ENCODE peak calls at places on chromosome 22, in six cellular contexts. One of them, this sample, is unnamed.

GRCh38 chr22:17562906-17563870 is at the start of gene SLC25A18:
- DNase-seq in A549: no peak
- DNase-seq in SK-N-SH: no peak
- DNase-seq in H1: no peak
- DNase-seq in HepG2: peak
- DNase-seq in GM12878: no peak
- DNase-seq in this sample: peak

GRCh38 chr22:20424937-20425587 is 12.6 kb downstream of the SCARF2 start:
- DNase-seq in A549: peak
- DNase-seq in SK-N-SH: peak
- DNase-seq in H1: no peak
- DNase-seq in HepG2: no peak
- DNase-seq in GM12878: no peak
- DNase-seq in this sample: no peak

GRCh38 chr22:24176630-24177029 is 4.7 kb upstream of the SUSD2 start:
- DNase-seq in A549: no peak
- DNase-seq in SK-N-SH: no peak
- DNase-seq in H1: no peak
- DNase-seq in HepG2: no peak
- DNase-seq in GM12878: no peak
- DNase-seq in this sample: no peak

GRCh38 chr22:20439928-20440575 is 2.4 kb upstream of the SCARF2 start:
- DNase-seq in A549: no peak
- DNase-seq in SK-N-SH: no peak
- DNase-seq in H1: no peak
- DNase-seq in HepG2: no peak
- DNase-seq in GM12878: no peak
- DNase-seq in this sample: no peak

GRCh38 chr22:41245917-41246499 is 5.3 kb upstream of the CHADL start:
- DNase-seq in A549: no peak
- DNase-seq in SK-N-SH: no peak
- DNase-seq in H1: no peak
- DNase-seq in HepG2: no peak
- DNase-seq in GM12878: no peak
- DNase-seq in this sample: no peak

GRCh38 chr22:29308148-29308790 is 1.8 kb downstream of the GAS2L1 start:
- DNase-seq in A549: no peak
- DNase-seq in SK-N-SH: peak
- DNase-seq in H1: no peak
- DNase-seq in HepG2: no peak
- DNase-seq in GM12878: no peak
- DNase-seq in this sample: no peak

GRCh38 chr22:19448076-19448607 is 631 bp upstream of the C22orf39 start:
- DNase-seq in A549: peak
- DNase-seq in SK-N-SH: peak
- DNase-seq in H1: no peak
- DNase-seq in HepG2: peak
- DNase-seq in GM12878: no peak
- DNase-seq in this sample: peak

GRCh38 chr22:25939384-25939783 is 197.4 kb downstream of the MYO18B start:
- DNase-seq in A549: no peak
- DNase-seq in SK-N-SH: no peak
- DNase-seq in H1: no peak
- DNase-seq in HepG2: no peak
- DNase-seq in GM12878: no peak
- DNase-seq in this sample: no peak

GRCh38 chr22:23984430-23984829 is 4.5 kb downstream of the GSTT2 start:
- DNase-seq in A549: peak
- DNase-seq in SK-N-SH: peak
- DNase-seq in H1: no peak
- DNase-seq in HepG2: no peak
- DNase-seq in GM12878: no peak
- DNase-seq in this sample: no peak

GRCh38 chr22:40714514-40714966 is 35.3 kb downstream of the MCHR1 start:
- DNase-seq in A549: peak
- DNase-seq in SK-N-SH: no peak
- DNase-seq in H1: no peak
- DNase-seq in HepG2: peak
- DNase-seq in GM12878: no peak
- DNase-seq in this sample: no peak

GRCh38 chr22:27317156-27317555 is 484.4 kb downstream of the MN1 start:
- DNase-seq in A549: peak
- DNase-seq in SK-N-SH: no peak
- DNase-seq in H1: no peak
- DNase-seq in HepG2: no peak
- DNase-seq in GM12878: no peak
- DNase-seq in this sample: no peak

GRCh38 chr22:38135133-38135706 is 24.7 kb upstream of the BAIAP2L2 start:
- DNase-seq in A549: peak
- DNase-seq in SK-N-SH: no peak
- DNase-seq in H1: no peak
- DNase-seq in HepG2: no peak
- DNase-seq in GM12878: no peak
- DNase-seq in this sample: no peak

GRCh38 chr22:50657925-50658324 is 14.7 kb upstream of the SHANK3 start:
- DNase-seq in A549: no peak
- DNase-seq in SK-N-SH: peak
- DNase-seq in H1: no peak
- DNase-seq in HepG2: no peak
- DNase-seq in GM12878: no peak
- DNase-seq in this sample: no peak

GRCh38 chr22:36419177-36419911 is 31.6 kb upstream of the MYH9 start:
- DNase-seq in A549: no peak
- DNase-seq in SK-N-SH: no peak
- DNase-seq in H1: no peak
- DNase-seq in HepG2: peak
- DNase-seq in GM12878: no peak
- DNase-seq in this sample: peak

GRCh38 chr22:24402460-24403192 is 24.8 kb upstream of the ADORA2A start:
- DNase-seq in A549: peak
- DNase-seq in SK-N-SH: peak
- DNase-seq in H1: no peak
- DNase-seq in HepG2: peak
- DNase-seq in GM12878: peak
- DNase-seq in this sample: no peak

GRCh38 chr22:42595434-42595833 is 19.2 kb downstream of the POLDIP3 start:
- DNase-seq in A549: no peak
- DNase-seq in SK-N-SH: no peak
- DNase-seq in H1: no peak
- DNase-seq in HepG2: no peak
- DNase-seq in GM12878: no peak
- DNase-seq in this sample: no peak

GRCh38 chr22:47293368-47294221 is 531.1 kb downstream of the TBC1D22A start:
- DNase-seq in A549: no peak
- DNase-seq in SK-N-SH: no peak
- DNase-seq in H1: no peak
- DNase-seq in HepG2: no peak
- DNase-seq in GM12878: no peak
- DNase-seq in this sample: no peak

GRCh38 chr22:42167066-42167465 is 36.5 kb upstream of the CYP2D6 start:
- DNase-seq in A549: no peak
- DNase-seq in SK-N-SH: no peak
- DNase-seq in H1: no peak
- DNase-seq in HepG2: no peak
- DNase-seq in GM12878: no peak
- DNase-seq in this sample: no peak

GRCh38 chr22:23219787-23220484 is 39.6 kb downstream of the BCR start:
- DNase-seq in A549: no peak
- DNase-seq in SK-N-SH: no peak
- DNase-seq in H1: no peak
- DNase-seq in HepG2: no peak
- DNase-seq in GM12878: peak
- DNase-seq in this sample: no peak

GRCh38 chr22:35334010-35334409 is 34.3 kb downstream of the TOM1 start:
- DNase-seq in A549: no peak
- DNase-seq in SK-N-SH: no peak
- DNase-seq in H1: no peak
- DNase-seq in HepG2: no peak
- DNase-seq in GM12878: no peak
- DNase-seq in this sample: no peak

GRCh38 chr22:19765477-19766234 is 5.1 kb downstream of the TBX1 start:
- DNase-seq in A549: no peak
- DNase-seq in SK-N-SH: no peak
- DNase-seq in H1: no peak
- DNase-seq in HepG2: no peak
- DNase-seq in GM12878: no peak
- DNase-seq in this sample: peak

GRCh38 chr22:44024288-44024908 is at the start of gene PARVB:
- DNase-seq in A549: peak
- DNase-seq in SK-N-SH: peak
- DNase-seq in H1: no peak
- DNase-seq in HepG2: no peak
- DNase-seq in GM12878: no peak
- DNase-seq in this sample: no peak
- TF ChIP-seq CHD2 in A549: no peak
- TF ChIP-seq CHD2 in SK-N-SH: no peak
- TF ChIP-seq CHD2 in H1: no peak
- TF ChIP-seq CHD2 in HepG2: no peak
- TF ChIP-seq CHD2 in GM12878: no peak
- TF ChIP-seq CHD2 in this sample: no peak

GRCh38 chr22:39628563-39629080 is 58.1 kb downstream of the CACNA1I start:
- DNase-seq in A549: no peak
- DNase-seq in SK-N-SH: no peak
- DNase-seq in H1: no peak
- DNase-seq in HepG2: no peak
- DNase-seq in GM12878: no peak
- DNase-seq in this sample: no peak
- TF ChIP-seq CHD2 in A549: no peak
- TF ChIP-seq CHD2 in SK-N-SH: no peak
- TF ChIP-seq CHD2 in H1: no peak
- TF ChIP-seq CHD2 in HepG2: no peak
- TF ChIP-seq CHD2 in GM12878: no peak
- TF ChIP-seq CHD2 in this sample: no peak

GRCh38 chr22:45506961-45507360 is 4.3 kb downstream of the FBLN1 start:
- DNase-seq in A549: no peak
- DNase-seq in SK-N-SH: no peak
- DNase-seq in H1: no peak
- DNase-seq in HepG2: no peak
- DNase-seq in GM12878: no peak
- DNase-seq in this sample: no peak

GRCh38 chr22:45505991-45506743 is 3.5 kb downstream of the FBLN1 start:
- DNase-seq in A549: no peak
- DNase-seq in SK-N-SH: no peak
- DNase-seq in H1: no peak
- DNase-seq in HepG2: no peak
- DNase-seq in GM12878: no peak
- DNase-seq in this sample: no peak

GRCh38 chr22:45503071-45503815 is 560 bp downstream of the FBLN1 start:
- DNase-seq in A549: no peak
- DNase-seq in SK-N-SH: peak
- DNase-seq in H1: no peak
- DNase-seq in HepG2: no peak
- DNase-seq in GM12878: no peak
- DNase-seq in this sample: no peak

GRCh38 chr22:45503816-45504702 is 1.4 kb downstream of the FBLN1 start:
- DNase-seq in A549: no peak
- DNase-seq in SK-N-SH: peak
- DNase-seq in H1: peak
- DNase-seq in HepG2: no peak
- DNase-seq in GM12878: no peak
- DNase-seq in this sample: no peak

DNA sequence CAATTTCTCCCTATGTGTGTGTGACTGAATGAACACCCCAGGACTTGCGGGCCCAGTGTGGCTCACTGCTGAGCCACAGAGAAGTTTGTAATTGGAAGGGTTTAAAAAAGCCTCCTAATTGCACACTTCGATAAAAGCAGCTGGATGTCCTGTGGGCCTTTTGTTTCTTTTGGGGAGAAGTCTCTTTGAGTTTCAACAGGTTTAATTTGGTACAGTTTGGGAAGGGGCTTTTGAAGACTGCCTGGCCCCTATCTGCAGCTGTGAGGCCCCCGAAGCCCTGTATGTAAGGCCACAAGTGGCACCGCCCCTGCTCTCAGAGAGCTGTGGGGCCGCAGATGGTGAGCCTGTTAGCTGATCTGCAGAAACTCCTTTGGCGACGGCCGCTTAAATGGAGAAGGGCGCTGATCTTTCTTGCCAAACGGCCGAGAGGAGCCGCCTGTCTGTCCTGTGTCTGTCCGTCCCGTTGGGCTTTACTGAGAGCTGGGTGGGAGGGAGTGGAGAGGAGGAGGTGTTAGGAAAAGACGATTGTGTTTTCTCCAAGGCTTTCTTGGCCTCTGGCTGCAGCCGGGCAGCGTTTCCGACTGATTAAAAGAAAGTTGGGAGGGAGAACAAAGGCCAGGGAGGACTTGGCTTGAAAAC is 2.1 kb downstream of the FBLN1 start:
- DNase-seq in A549: no peak
- DNase-seq in SK-N-SH: peak
- DNase-seq in H1: no peak
- DNase-seq in HepG2: no peak
- DNase-seq in GM12878: no peak
- DNase-seq in this sample: no peak
- TF ChIP-seq CHD2 in A549: no peak
- TF ChIP-seq CHD2 in SK-N-SH: peak
- TF ChIP-seq CHD2 in H1: no peak
- TF ChIP-seq CHD2 in HepG2: no peak
- TF ChIP-seq CHD2 in GM12878: no peak
- TF ChIP-seq CHD2 in this sample: no peak

GRCh38 chr22:45980776-45981175 is 3.8 kb upstream of the WNT7B start:
- DNase-seq in A549: no peak
- DNase-seq in SK-N-SH: no peak
- DNase-seq in H1: no peak
- DNase-seq in HepG2: no peak
- DNase-seq in GM12878: no peak
- DNase-seq in this sample: no peak

GRCh38 chr22:45987462-45987861 is 10.5 kb upstream of the WNT7B start:
- DNase-seq in A549: no peak
- DNase-seq in SK-N-SH: no peak
- DNase-seq in H1: no peak
- DNase-seq in HepG2: no peak
- DNase-seq in GM12878: no peak
- DNase-seq in this sample: no peak

GRCh38 chr22:45983797-45984196 is 6.8 kb upstream of the WNT7B start:
- DNase-seq in A549: no peak
- DNase-seq in SK-N-SH: no peak
- DNase-seq in H1: no peak
- DNase-seq in HepG2: no peak
- DNase-seq in GM12878: no peak
- DNase-seq in this sample: no peak

GRCh38 chr22:45984316-45984916 is 7.5 kb upstream of the WNT7B start:
- DNase-seq in A549: no peak
- DNase-seq in SK-N-SH: no peak
- DNase-seq in H1: no peak
- DNase-seq in HepG2: no peak
- DNase-seq in GM12878: no peak
- DNase-seq in this sample: no peak
- TF ChIP-seq CHD2 in A549: no peak
- TF ChIP-seq CHD2 in SK-N-SH: no peak
- TF ChIP-seq CHD2 in H1: no peak
- TF ChIP-seq CHD2 in HepG2: no peak
- TF ChIP-seq CHD2 in GM12878: no peak
- TF ChIP-seq CHD2 in this sample: no peak